ENCODE peak calls at places on chromosomes 5 and 9, in seven cellular contexts. One of them, this sample, is unnamed.

GRCh38 chr9:86322973-86323644 is 31.1 kb downstream of the TUT7 start:
- DNase-seq in NCI-H2081: no peak
- DNase-seq in WTC11: no peak
- DNase-seq in NCI-H82: no peak
- DNase-seq in activated T-cell treated with anti-CD3 and anti-CD28 coated beads, Interleukin-2, amount 50 U/mL, for 72 hours: no peak
- DNase-seq in NCI-H1092 treated with DMSO at 0.1 percent for 48 hours: no peak
- DNase-seq in HEK293T: no peak
- DNase-seq in this sample: no peak

GRCh38 chr5:73387630-73388370 is 60.8 kb downstream of the FOXD1 start:
- DNase-seq in NCI-H2081: no peak
- DNase-seq in WTC11: no peak
- DNase-seq in NCI-H82: no peak
- DNase-seq in activated T-cell treated with anti-CD3 and anti-CD28 coated beads, Interleukin-2, amount 50 U/mL, for 72 hours: no peak
- DNase-seq in NCI-H1092 treated with DMSO at 0.1 percent for 48 hours: no peak
- DNase-seq in HEK293T: no peak
- DNase-seq in this sample: no peak

GRCh38 chr5:68396722-68397121 is 181.2 kb downstream of the PIK3R1 start:
- DNase-seq in NCI-H2081: peak; percentile 35
- DNase-seq in WTC11: no peak
- DNase-seq in NCI-H82: peak; percentile 65
- DNase-seq in activated T-cell treated with anti-CD3 and anti-CD28 coated beads, Interleukin-2, amount 50 U/mL, for 72 hours: no peak
- DNase-seq in NCI-H1092 treated with DMSO at 0.1 percent for 48 hours: no peak
- DNase-seq in HEK293T: no peak
- DNase-seq in this sample: peak; percentile 7

GRCh38 chr9:38309324-38310195 is 82.9 kb upstream of the ALDH1B1 start:
- DNase-seq in NCI-H2081: no peak
- DNase-seq in WTC11: no peak
- DNase-seq in NCI-H82: no peak
- DNase-seq in activated T-cell treated with anti-CD3 and anti-CD28 coated beads, Interleukin-2, amount 50 U/mL, for 72 hours: no peak
- DNase-seq in NCI-H1092 treated with DMSO at 0.1 percent for 48 hours: no peak
- DNase-seq in HEK293T: no peak
- DNase-seq in this sample: no peak

GRCh38 chr9:94011134-94011533 is 56.0 kb upstream of the BARX1 start:
- DNase-seq in NCI-H2081: peak; percentile 8
- DNase-seq in WTC11: no peak
- DNase-seq in NCI-H82: no peak
- DNase-seq in activated T-cell treated with anti-CD3 and anti-CD28 coated beads, Interleukin-2, amount 50 U/mL, for 72 hours: no peak
- DNase-seq in NCI-H1092 treated with DMSO at 0.1 percent for 48 hours: no peak
- DNase-seq in HEK293T: no peak
- DNase-seq in this sample: no peak

GRCh38 chr9:128894764-128895163 is 12.8 kb downstream of the LRRC8A start:
- DNase-seq in NCI-H2081: no peak
- DNase-seq in WTC11: no peak
- DNase-seq in NCI-H82: no peak
- DNase-seq in activated T-cell treated with anti-CD3 and anti-CD28 coated beads, Interleukin-2, amount 50 U/mL, for 72 hours: no peak
- DNase-seq in NCI-H1092 treated with DMSO at 0.1 percent for 48 hours: no peak
- DNase-seq in HEK293T: no peak
- DNase-seq in this sample: no peak

GRCh38 chr5:81021951-81022687 is 62.0 kb downstream of the RASGRF2 start:
- DNase-seq in NCI-H2081: no peak
- DNase-seq in WTC11: no peak
- DNase-seq in NCI-H82: no peak
- DNase-seq in activated T-cell treated with anti-CD3 and anti-CD28 coated beads, Interleukin-2, amount 50 U/mL, for 72 hours: no peak
- DNase-seq in NCI-H1092 treated with DMSO at 0.1 percent for 48 hours: no peak
- DNase-seq in HEK293T: no peak
- DNase-seq in this sample: no peak

GRCh38 chr5:137501226-137501625 is 2.1 kb upstream of the SPOCK1 start:
- DNase-seq in NCI-H2081: no peak
- DNase-seq in WTC11: no peak
- DNase-seq in NCI-H82: no peak
- DNase-seq in activated T-cell treated with anti-CD3 and anti-CD28 coated beads, Interleukin-2, amount 50 U/mL, for 72 hours: no peak
- DNase-seq in NCI-H1092 treated with DMSO at 0.1 percent for 48 hours: no peak
- DNase-seq in HEK293T: no peak
- DNase-seq in this sample: no peak

GRCh38 chr5:8829322-8830029 is 716.4 kb downstream of the SEMA5A start:
- DNase-seq in NCI-H2081: no peak
- DNase-seq in WTC11: no peak
- DNase-seq in NCI-H82: no peak
- DNase-seq in activated T-cell treated with anti-CD3 and anti-CD28 coated beads, Interleukin-2, amount 50 U/mL, for 72 hours: no peak
- DNase-seq in NCI-H1092 treated with DMSO at 0.1 percent for 48 hours: no peak
- DNase-seq in HEK293T: no peak
- DNase-seq in this sample: no peak